ENCODE peak calls at places on chromosomes 6 and 20, in ten cellular contexts. One of them, this sample, is unnamed.

GRCh38 chr6:135546680-135547418 is 49.3 kb upstream of the AHI1 start:
- DNase-seq in tibial artery: no peak
- DNase-seq in upper lobe of right lung: no peak
- DNase-seq in HCT116: no peak
- DNase-seq in psoas muscle: no peak
- DNase-seq in bronchial epithelial cell: no peak
- DNase-seq in kidney: no peak
- DNase-seq in left lung: peak; percentile 50
- DNase-seq in fibroblast of lung: peak; percentile 84
- DNase-seq in heart right ventricle: peak; percentile 25
- DNase-seq in this sample: peak; percentile 66

GRCh38 chr6:86856937-86857563 is 80.3 kb upstream of the HTR1E start:
- DNase-seq in heart right ventricle: no peak
- DNase-seq in psoas muscle: no peak
- DNase-seq in fibroblast of lung: peak; percentile 18
- DNase-seq in bronchial epithelial cell: peak; percentile 44
- DNase-seq in tibial artery: no peak
- DNase-seq in upper lobe of right lung: no peak
- DNase-seq in kidney: no peak
- DNase-seq in left lung: no peak
- DNase-seq in HCT116: peak; percentile 31
- DNase-seq in this sample: peak; percentile 50

GRCh38 chr6:118739976-118740771 is 88.8 kb upstream of the CEP85L start:
- DNase-seq in left lung: no peak
- DNase-seq in fibroblast of lung: peak; percentile 72
- DNase-seq in HCT116: no peak
- DNase-seq in heart right ventricle: no peak
- DNase-seq in tibial artery: no peak
- DNase-seq in upper lobe of right lung: no peak
- DNase-seq in kidney: no peak
- DNase-seq in bronchial epithelial cell: peak; percentile 37
- DNase-seq in psoas muscle: no peak
- DNase-seq in this sample: peak; percentile 32

GRCh38 chr20:435558-435957 is 26.8 kb downstream of the TBC1D20 start:
- DNase-seq in upper lobe of right lung: no peak
- DNase-seq in psoas muscle: no peak
- DNase-seq in kidney: no peak
- DNase-seq in fibroblast of lung: no peak
- DNase-seq in bronchial epithelial cell: no peak
- DNase-seq in HCT116: no peak
- DNase-seq in heart right ventricle: no peak
- DNase-seq in tibial artery: no peak
- DNase-seq in left lung: no peak
- DNase-seq in this sample: no peak

GRCh38 chr6:74936886-74937285 is 269.0 kb downstream of the COL12A1 start:
- DNase-seq in heart right ventricle: no peak
- DNase-seq in upper lobe of right lung: no peak
- DNase-seq in kidney: no peak
- DNase-seq in HCT116: no peak
- DNase-seq in tibial artery: no peak
- DNase-seq in psoas muscle: no peak
- DNase-seq in left lung: no peak
- DNase-seq in bronchial epithelial cell: peak; percentile 61
- DNase-seq in fibroblast of lung: peak; percentile 86
- DNase-seq in this sample: no peak

GRCh38 chr20:5584678-5585077 is 165.5 kb upstream of the SHLD1 start:
- DNase-seq in tibial artery: no peak
- DNase-seq in upper lobe of right lung: no peak
- DNase-seq in left lung: no peak
- DNase-seq in fibroblast of lung: no peak
- DNase-seq in HCT116: no peak
- DNase-seq in kidney: no peak
- DNase-seq in psoas muscle: no peak
- DNase-seq in bronchial epithelial cell: no peak
- DNase-seq in heart right ventricle: no peak
- DNase-seq in this sample: no peak

GRCh38 chr6:165804331-165805066 is 141.5 kb upstream of the PDE10A start:
- DNase-seq in heart right ventricle: peak; percentile 46
- DNase-seq in tibial artery: no peak
- DNase-seq in upper lobe of right lung: no peak
- DNase-seq in left lung: no peak
- DNase-seq in bronchial epithelial cell: peak; percentile 2
- DNase-seq in fibroblast of lung: peak; percentile 6
- DNase-seq in kidney: peak; percentile 64
- DNase-seq in HCT116: no peak
- DNase-seq in psoas muscle: no peak
- DNase-seq in this sample: peak; percentile 38

GRCh38 chr6:7267521-7268091 is 45.4 kb downstream of the SSR1 start:
- DNase-seq in kidney: peak; percentile 90
- DNase-seq in HCT116: peak; percentile 54
- DNase-seq in tibial artery: peak; percentile 73
- DNase-seq in upper lobe of right lung: no peak
- DNase-seq in fibroblast of lung: peak; percentile 96
- DNase-seq in left lung: no peak
- DNase-seq in bronchial epithelial cell: peak; percentile 100
- DNase-seq in heart right ventricle: no peak
- DNase-seq in psoas muscle: peak; percentile 72
- DNase-seq in this sample: peak; percentile 90

GRCh38 chr6:35343092-35343834 is 905 bp downstream of the PPARD start:
- DNase-seq in heart right ventricle: peak; percentile 52
- DNase-seq in tibial artery: peak; percentile 46
- DNase-seq in fibroblast of lung: peak; percentile 47
- DNase-seq in HCT116: no peak
- DNase-seq in psoas muscle: peak; percentile 82
- DNase-seq in bronchial epithelial cell: peak; percentile 30
- DNase-seq in left lung: peak; percentile 86
- DNase-seq in kidney: peak; percentile 80
- DNase-seq in upper lobe of right lung: peak; percentile 79
- DNase-seq in this sample: peak; percentile 81

GRCh38 chr20:43975096-43975768 is 60.6 kb downstream of the TOX2 start:
- DNase-seq in left lung: no peak
- DNase-seq in bronchial epithelial cell: peak; percentile 85
- DNase-seq in heart right ventricle: no peak
- DNase-seq in upper lobe of right lung: no peak
- DNase-seq in fibroblast of lung: peak; percentile 88
- DNase-seq in HCT116: peak; percentile 86
- DNase-seq in tibial artery: no peak
- DNase-seq in kidney: no peak
- DNase-seq in psoas muscle: no peak
- DNase-seq in this sample: peak; percentile 96

GRCh38 chr6:33384581-33385020 is 7.0 kb upstream of the KIFC1 start:
- DNase-seq in bronchial epithelial cell: peak; percentile 85
- DNase-seq in fibroblast of lung: peak; percentile 63
- DNase-seq in tibial artery: no peak
- DNase-seq in kidney: no peak
- DNase-seq in HCT116: peak; percentile 72
- DNase-seq in upper lobe of right lung: no peak
- DNase-seq in heart right ventricle: no peak
- DNase-seq in psoas muscle: no peak
- DNase-seq in left lung: no peak
- DNase-seq in this sample: peak; percentile 87

GRCh38 chr6:98944168-98944567 is 3.6 kb downstream of the FBXL4 start:
- DNase-seq in fibroblast of lung: no peak
- DNase-seq in upper lobe of right lung: no peak
- DNase-seq in left lung: no peak
- DNase-seq in tibial artery: no peak
- DNase-seq in psoas muscle: no peak
- DNase-seq in HCT116: no peak
- DNase-seq in heart right ventricle: no peak
- DNase-seq in bronchial epithelial cell: no peak
- DNase-seq in kidney: no peak
- DNase-seq in this sample: no peak

DNA sequence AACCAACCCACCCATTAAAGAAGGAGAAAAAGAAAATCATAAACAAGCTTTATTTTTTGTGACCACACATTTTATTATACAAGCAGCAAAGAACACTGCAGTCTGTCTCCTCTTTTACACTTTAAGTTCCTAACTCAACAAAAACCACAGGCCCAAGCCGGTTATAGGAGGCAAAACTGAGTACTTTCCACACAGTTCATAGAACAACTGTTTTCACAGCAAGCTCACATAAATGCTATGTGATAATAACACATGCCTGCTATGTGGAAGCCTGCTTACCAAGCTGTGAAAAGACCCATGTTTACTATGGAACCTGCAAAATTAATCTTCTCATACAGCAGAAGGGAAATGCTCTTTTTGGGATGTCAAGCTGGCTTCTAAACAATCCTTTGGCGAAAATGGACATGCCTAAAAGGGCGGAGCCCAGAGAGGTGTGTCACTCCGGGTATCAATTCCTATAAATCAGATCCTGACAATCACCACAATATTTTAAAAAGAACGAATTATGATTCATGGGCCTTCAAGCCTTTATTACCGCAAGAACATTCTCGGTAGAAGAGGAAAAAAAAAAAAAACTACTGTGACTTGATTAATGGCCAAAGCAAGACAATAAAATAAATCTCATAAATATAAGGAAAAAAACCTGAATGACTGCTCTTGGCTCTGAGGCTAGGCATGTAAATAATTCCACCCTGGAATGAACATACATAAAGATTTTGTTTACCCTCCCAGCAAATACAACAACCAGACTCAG is 2.6 kb downstream of the TRERF1 start:
- DNase-seq in left lung: no peak
- DNase-seq in kidney: no peak
- DNase-seq in HCT116: no peak
- DNase-seq in upper lobe of right lung: no peak
- DNase-seq in heart right ventricle: no peak
- DNase-seq in psoas muscle: no peak
- DNase-seq in tibial artery: no peak
- DNase-seq in bronchial epithelial cell: peak; percentile 69
- DNase-seq in fibroblast of lung: no peak
- DNase-seq in this sample: peak; percentile 20
- H3K4me3 ChIP-seq in left lung: no peak overlapping the region
- H3K4me3 ChIP-seq in kidney: peak overlapping the region; percentile 84
- H3K4me3 ChIP-seq in HCT116: no peak overlapping the region
- H3K4me3 ChIP-seq in upper lobe of right lung: peak overlapping the region; percentile 85
- H3K4me3 ChIP-seq in heart right ventricle: no peak overlapping the region
- H3K4me3 ChIP-seq in psoas muscle: peak overlapping the region; percentile 76
- H3K4me3 ChIP-seq in tibial artery: no peak overlapping the region
- H3K4me3 ChIP-seq in bronchial epithelial cell: no peak overlapping the region
- H3K4me3 ChIP-seq in fibroblast of lung: peak overlapping the region; percentile 84
- H3K4me3 ChIP-seq in this sample: peak overlapping the region; percentile 79

DNA sequence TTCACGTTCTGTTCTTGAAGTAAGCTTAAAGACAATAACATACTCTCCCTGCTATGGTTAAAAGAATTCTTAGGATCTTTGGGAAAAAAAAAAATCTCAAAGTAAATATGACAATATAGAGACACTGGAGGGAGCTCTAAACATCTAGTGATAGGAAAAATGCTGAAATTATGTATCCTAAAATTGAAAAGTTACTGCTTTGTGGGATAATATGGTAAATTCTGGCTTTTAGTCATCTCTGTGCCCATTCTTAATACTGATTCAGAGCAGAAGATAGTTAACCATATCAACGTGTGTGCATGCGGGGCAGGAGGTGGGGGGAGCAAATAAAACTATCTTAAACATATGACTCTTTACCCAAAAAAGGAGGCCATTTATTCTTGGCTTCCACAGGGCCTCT is 165.4 kb downstream of the GMPR start:
- DNase-seq in heart right ventricle: no peak
- DNase-seq in left lung: no peak
- DNase-seq in bronchial epithelial cell: no peak
- DNase-seq in psoas muscle: no peak
- DNase-seq in tibial artery: no peak
- DNase-seq in HCT116: no peak
- DNase-seq in upper lobe of right lung: no peak
- DNase-seq in kidney: no peak
- DNase-seq in fibroblast of lung: no peak
- DNase-seq in this sample: peak; percentile 51
- TF ChIP-seq CTCF in heart right ventricle: no peak
- TF ChIP-seq CTCF in left lung: no peak
- TF ChIP-seq CTCF in bronchial epithelial cell: no peak
- TF ChIP-seq CTCF in psoas muscle: peak; percentile 9
- TF ChIP-seq CTCF in tibial artery: no peak
- TF ChIP-seq CTCF in HCT116: peak; percentile 35
- TF ChIP-seq CTCF in upper lobe of right lung: no peak
- TF ChIP-seq CTCF in kidney: no peak
- TF ChIP-seq CTCF in fibroblast of lung: no peak
- TF ChIP-seq CTCF in this sample: peak; percentile 41

GRCh38 chr6:157453131-157453530 is 72.1 kb downstream of the ZDHHC14 start:
- DNase-seq in left lung: no peak
- DNase-seq in kidney: no peak
- DNase-seq in HCT116: no peak
- DNase-seq in heart right ventricle: no peak
- DNase-seq in psoas muscle: no peak
- DNase-seq in bronchial epithelial cell: no peak
- DNase-seq in fibroblast of lung: no peak
- DNase-seq in tibial artery: no peak
- DNase-seq in upper lobe of right lung: no peak
- DNase-seq in this sample: no peak
- H3K4me3 ChIP-seq in left lung: no peak overlapping the region
- H3K4me3 ChIP-seq in kidney: no peak overlapping the region
- H3K4me3 ChIP-seq in HCT116: no peak overlapping the region
- H3K4me3 ChIP-seq in heart right ventricle: no peak overlapping the region
- H3K4me3 ChIP-seq in psoas muscle: no peak overlapping the region
- H3K4me3 ChIP-seq in bronchial epithelial cell: no peak overlapping the region
- H3K4me3 ChIP-seq in fibroblast of lung: no peak overlapping the region
- H3K4me3 ChIP-seq in tibial artery: no peak overlapping the region
- H3K4me3 ChIP-seq in upper lobe of right lung: no peak overlapping the region
- H3K4me3 ChIP-seq in this sample: no peak overlapping the region

GRCh38 chr6:31680226-31680840 is 534 bp downstream of the LY6G5C start:
- DNase-seq in psoas muscle: no peak
- DNase-seq in HCT116: no peak
- DNase-seq in kidney: no peak
- DNase-seq in fibroblast of lung: no peak
- DNase-seq in tibial artery: no peak
- DNase-seq in bronchial epithelial cell: no peak
- DNase-seq in upper lobe of right lung: no peak
- DNase-seq in heart right ventricle: no peak
- DNase-seq in left lung: no peak
- DNase-seq in this sample: no peak
- TF ChIP-seq CTCF in psoas muscle: no peak
- TF ChIP-seq CTCF in HCT116: no peak
- TF ChIP-seq CTCF in kidney: no peak
- TF ChIP-seq CTCF in fibroblast of lung: no peak
- TF ChIP-seq CTCF in tibial artery: no peak
- TF ChIP-seq CTCF in bronchial epithelial cell: no peak
- TF ChIP-seq CTCF in upper lobe of right lung: no peak
- TF ChIP-seq CTCF in heart right ventricle: no peak
- TF ChIP-seq CTCF in left lung: no peak
- TF ChIP-seq CTCF in this sample: no peak

DNA sequence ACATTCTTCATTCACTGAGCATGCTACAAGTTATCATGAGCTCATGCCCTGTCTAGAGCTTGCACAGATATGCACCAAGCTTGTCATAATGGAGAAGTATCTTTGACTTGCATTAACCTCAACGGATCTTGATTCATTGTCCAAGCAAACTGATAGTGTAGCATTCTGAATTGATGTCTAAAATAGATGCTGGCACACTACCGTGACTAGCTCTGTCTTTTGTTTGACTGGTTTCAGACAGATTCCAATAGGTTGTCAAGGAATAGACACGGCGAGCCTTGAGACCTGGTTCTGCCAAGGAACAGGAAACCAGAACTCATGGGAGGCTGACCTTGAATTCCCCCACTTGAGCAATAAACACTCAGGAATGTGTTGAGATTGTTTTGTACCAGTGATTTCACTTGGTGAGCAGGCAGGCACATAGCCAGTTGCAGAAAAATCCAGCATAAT is 1153.1 kb upstream of the GJE1 start:
- DNase-seq in kidney: no peak
- DNase-seq in psoas muscle: no peak
- DNase-seq in left lung: no peak
- DNase-seq in HCT116: no peak
- DNase-seq in fibroblast of lung: peak; percentile 95
- DNase-seq in tibial artery: peak; percentile 65
- DNase-seq in bronchial epithelial cell: peak; percentile 73
- DNase-seq in heart right ventricle: no peak
- DNase-seq in upper lobe of right lung: no peak
- DNase-seq in this sample: peak; percentile 98
- H3K4me3 ChIP-seq in kidney: no peak overlapping the region
- H3K4me3 ChIP-seq in psoas muscle: no peak overlapping the region
- H3K4me3 ChIP-seq in left lung: no peak overlapping the region
- H3K4me3 ChIP-seq in HCT116: no peak overlapping the region
- H3K4me3 ChIP-seq in fibroblast of lung: no peak overlapping the region
- H3K4me3 ChIP-seq in tibial artery: no peak overlapping the region
- H3K4me3 ChIP-seq in bronchial epithelial cell: no peak overlapping the region
- H3K4me3 ChIP-seq in heart right ventricle: no peak overlapping the region
- H3K4me3 ChIP-seq in upper lobe of right lung: no peak overlapping the region
- H3K4me3 ChIP-seq in this sample: no peak overlapping the region

This sample was measured in fibroblast of the aortic adventitia.